ENCODE peak calls at places on chromosomes 5 and 9, in five cellular contexts. V is stimulated activated CD8-positive, alpha-beta memory T cell treated with anti-CD3 and anti-CD28 coated beads, Interleukin-7, amount 100 ng/mL, for 48 hours; I is astrocyte; L is T1000; A is A172. D is an unnamed sample.

GRCh38 chr5:68544656-68545565 is 329.4 kb downstream of the PIK3R1 start:
- DNase-seq in A (no peak), L (no peak), I (no peak), V (no peak), D (peak)

GRCh38 chr5:170444181-170444580 is 55.0 kb upstream of the KCNMB1 start:
- DNase-seq in L (no peak), V (no peak), A (no peak), I (no peak), D (no peak)

GRCh38 chr5:14201325-14202061 is 58.4 kb downstream of the TRIO start:
- DNase-seq in I (peak), A (peak), V (no peak), L (no peak), D (peak)

GRCh38 chr9:33202552-33203300 is 35.6 kb upstream of the B4GALT1 start:
- DNase-seq in I (peak), L (no peak), A (no peak), V (peak), D (peak)

GRCh38 chr9:131233556-131233955 is 42.8 kb downstream of the FAM78A start:
- DNase-seq in A (no peak), L (no peak), I (no peak), V (no peak), D (no peak)

GRCh38 chr5:148224131-148224742 is 14.1 kb upstream of the MARCOL start:
- DNase-seq in L (no peak), V (no peak), A (peak), I (no peak), D (no peak)

GRCh38 chr9:83472221-83472665 is 66.0 kb downstream of the FRMD3 start:
- DNase-seq in V (no peak), L (peak), A (peak), I (peak), D (no peak)

GRCh38 chr5:105680858-105681257 is 1989.9 kb downstream of the EFNA5 start:
- DNase-seq in V (no peak), L (no peak), I (no peak), A (no peak), D (no peak)

GRCh38 chr5:30401479-30402058 is 791.9 kb upstream of the CDH6 start:
- DNase-seq in V (no peak), L (no peak), A (peak), I (peak), D (peak)

GRCh38 chr5:173941758-173942401 is 47.1 kb upstream of the C5orf47 start:
- DNase-seq in I (no peak), L (no peak), A (peak), V (no peak), D (no peak)

GRCh38 chr5:175616083-175616482 is 41.8 kb upstream of the HRH2 start:
- DNase-seq in L (no peak), A (no peak), I (no peak), V (peak), D (no peak)

GRCh38 chr5:17190242-17190778 is 27.1 kb upstream of the BASP1 start:
- DNase-seq in I (peak), L (no peak), A (peak), V (no peak), D (peak)

GRCh38 chr9:125843646-125844045 is 96.5 kb downstream of the PBX3 start:
- DNase-seq in I (peak), A (no peak), V (no peak), L (no peak), D (peak)

GRCh38 chr5:17400724-17401508 is 97.1 kb upstream of the TAF11L2 start:
- DNase-seq in A (no peak), L (no peak), I (no peak), V (no peak), D (no peak)

GRCh38 chr9:18542837-18543405 is 69.0 kb downstream of the ADAMTSL1 start:
- DNase-seq in I (peak), L (no peak), V (no peak), A (peak), D (peak)

GRCh38 chr5:125034331-125034730 is 287.9 kb upstream of the ZNF608 start:
- DNase-seq in L (no peak), V (no peak), I (no peak), A (no peak), D (no peak)

GRCh38 chr5:156934450-156935211 is 28.4 kb downstream of the TIMD4 start:
- DNase-seq in I (no peak), V (peak), L (no peak), A (no peak), D (no peak)

GRCh38 chr5:61686491-61687257 is 354.6 kb downstream of the ZSWIM6 start:
- DNase-seq in I (no peak), A (no peak), L (no peak), V (no peak), D (no peak)

GRCh38 chr5:126884269-126884819 is 107.4 kb downstream of the LMNB1 start:
- DNase-seq in I (peak), V (no peak), L (peak), A (peak), D (peak)

GRCh38 chr9:94672811-94673487 is 33.6 kb upstream of the FBP1 start:
- DNase-seq in A (peak), I (peak), V (no peak), L (no peak), D (peak)

GRCh38 chr5:52491071-52491828 is 296.5 kb upstream of the ITGA1 start:
- DNase-seq in I (no peak), V (no peak), A (no peak), L (no peak), D (no peak)